ENCODE peak calls at places on chromosome 20, in five cellular contexts. One of them, this sample, is unnamed.

GRCh38 chr20:45097485-45098095 is 3.3 kb downstream of the KCNS1 start:
- DNase-seq in GM06990: peak
- DNase-seq in right lobe of liver: no peak
- DNase-seq in HL-60: peak
- DNase-seq in K562: no peak
- DNase-seq in this sample: no peak

GRCh38 chr20:57651977-57652864 is 32.0 kb upstream of the ZBP1 start:
- DNase-seq in GM06990: no peak
- DNase-seq in right lobe of liver: peak
- DNase-seq in HL-60: no peak
- DNase-seq in K562: peak
- DNase-seq in this sample: no peak

GRCh38 chr20:36018208-36018988 is 50.0 kb downstream of the CNBD2 start:
- DNase-seq in GM06990: no peak
- DNase-seq in right lobe of liver: no peak
- DNase-seq in HL-60: no peak
- DNase-seq in K562: no peak
- DNase-seq in this sample: no peak

GRCh38 chr20:3168079-3168828 is 5.1 kb downstream of the LZTS3 start:
- DNase-seq in GM06990: no peak
- DNase-seq in right lobe of liver: peak
- DNase-seq in HL-60: no peak
- DNase-seq in K562: no peak
- DNase-seq in this sample: peak

GRCh38 chr20:58137651-58138265 is 90.7 kb downstream of the ANKRD60 start:
- DNase-seq in GM06990: no peak
- DNase-seq in right lobe of liver: peak
- DNase-seq in HL-60: no peak
- DNase-seq in K562: no peak
- DNase-seq in this sample: peak

GRCh38 chr20:1671891-1672669 is 14.5 kb upstream of the SIRPG start:
- DNase-seq in GM06990: no peak
- DNase-seq in right lobe of liver: no peak
- DNase-seq in HL-60: no peak
- DNase-seq in K562: no peak
- DNase-seq in this sample: no peak

GRCh38 chr20:43844778-43845614 is 69.7 kb upstream of the TOX2 start:
- DNase-seq in GM06990: no peak
- DNase-seq in right lobe of liver: peak
- DNase-seq in HL-60: no peak
- DNase-seq in K562: no peak
- DNase-seq in this sample: no peak

GRCh38 chr20:32877507-32877906 is 18.8 kb downstream of the EFCAB8 start:
- DNase-seq in GM06990: no peak
- DNase-seq in right lobe of liver: no peak
- DNase-seq in HL-60: no peak
- DNase-seq in K562: no peak
- DNase-seq in this sample: no peak

GRCh38 chr20:47897461-47897860 is 112.2 kb upstream of the SULF2 start:
- DNase-seq in GM06990: no peak
- DNase-seq in right lobe of liver: no peak
- DNase-seq in HL-60: no peak
- DNase-seq in K562: no peak
- DNase-seq in this sample: no peak

GRCh38 chr20:46011631-46012482 is 3.1 kb downstream of the MMP9 start:
- DNase-seq in GM06990: peak
- DNase-seq in right lobe of liver: peak
- DNase-seq in HL-60: no peak
- DNase-seq in K562: peak
- DNase-seq in this sample: peak

GRCh38 chr20:50838322-50838625 is 43.4 kb downstream of the BCAS4 start:
- DNase-seq in GM06990: no peak
- DNase-seq in right lobe of liver: no peak
- DNase-seq in HL-60: no peak
- DNase-seq in K562: no peak
- DNase-seq in this sample: no peak

GRCh38 chr20:59232618-59233017 is 67.8 kb upstream of the EDN3 start:
- DNase-seq in GM06990: no peak
- DNase-seq in right lobe of liver: no peak
- DNase-seq in HL-60: no peak
- DNase-seq in K562: no peak
- DNase-seq in this sample: no peak

GRCh38 chr20:34190679-34191090 is 50.5 kb upstream of the ASIP start:
- DNase-seq in GM06990: peak
- DNase-seq in right lobe of liver: peak
- DNase-seq in HL-60: no peak
- DNase-seq in K562: peak
- DNase-seq in this sample: peak

GRCh38 chr20:49445176-49445575 is 37.3 kb downstream of the KCNB1 start:
- DNase-seq in GM06990: no peak
- DNase-seq in right lobe of liver: no peak
- DNase-seq in HL-60: no peak
- DNase-seq in K562: no peak
- DNase-seq in this sample: peak

GRCh38 chr20:46199198-46199597 is 81.1 kb downstream of the CD40 start:
- DNase-seq in GM06990: no peak
- DNase-seq in right lobe of liver: no peak
- DNase-seq in HL-60: no peak
- DNase-seq in K562: peak
- DNase-seq in this sample: peak

GRCh38 chr20:57809149-57809548 is 99.3 kb upstream of the PMEPA1 start:
- DNase-seq in GM06990: no peak
- DNase-seq in right lobe of liver: no peak
- DNase-seq in HL-60: no peak
- DNase-seq in K562: no peak
- DNase-seq in this sample: no peak

GRCh38 chr20:59737073-59737691 is 132.8 kb downstream of the PHACTR3 start:
- DNase-seq in GM06990: no peak
- DNase-seq in right lobe of liver: no peak
- DNase-seq in HL-60: no peak
- DNase-seq in K562: no peak
- DNase-seq in this sample: peak

GRCh38 chr20:35472209-35472608 is 16.8 kb downstream of the CEP250 start:
- DNase-seq in GM06990: no peak
- DNase-seq in right lobe of liver: no peak
- DNase-seq in HL-60: no peak
- DNase-seq in K562: no peak
- DNase-seq in this sample: no peak

GRCh38 chr20:35491823-35492222 is 36.4 kb downstream of the CEP250 start:
- DNase-seq in GM06990: no peak
- DNase-seq in right lobe of liver: no peak
- DNase-seq in HL-60: no peak
- DNase-seq in K562: no peak
- DNase-seq in this sample: no peak

GRCh38 chr20:44651507-44652373 is at the start of gene ADA:
- DNase-seq in GM06990: peak
- DNase-seq in right lobe of liver: peak
- DNase-seq in HL-60: no peak
- DNase-seq in K562: peak
- DNase-seq in this sample: peak

GRCh38 chr20:11549172-11550117 is 368.2 kb upstream of the BTBD3 start:
- DNase-seq in GM06990: no peak
- DNase-seq in right lobe of liver: no peak
- DNase-seq in HL-60: no peak
- DNase-seq in K562: no peak
- DNase-seq in this sample: no peak

GRCh38 chr20:16434087-16434664 is 139.1 kb downstream of the KIF16B start:
- DNase-seq in GM06990: peak
- DNase-seq in right lobe of liver: no peak
- DNase-seq in HL-60: peak
- DNase-seq in K562: peak
- DNase-seq in this sample: peak

GRCh38 chr20:47278907-47279348 is 77.6 kb downstream of the ZMYND8 start:
- DNase-seq in GM06990: no peak
- DNase-seq in right lobe of liver: no peak
- DNase-seq in HL-60: no peak
- DNase-seq in K562: peak
- DNase-seq in this sample: no peak

GRCh38 chr20:6562111-6562510 is 205.4 kb upstream of the BMP2 start:
- DNase-seq in GM06990: no peak
- DNase-seq in right lobe of liver: no peak
- DNase-seq in HL-60: no peak
- DNase-seq in K562: no peak
- DNase-seq in this sample: no peak

GRCh38 chr20:7980332-7981046 is 39.1 kb downstream of the TMX4 start:
- DNase-seq in GM06990: no peak
- DNase-seq in right lobe of liver: no peak
- DNase-seq in HL-60: peak
- DNase-seq in K562: peak
- DNase-seq in this sample: peak

GRCh38 chr20:7712661-7713060 is 227.6 kb downstream of the HAO1 start:
- DNase-seq in GM06990: no peak
- DNase-seq in right lobe of liver: no peak
- DNase-seq in HL-60: no peak
- DNase-seq in K562: no peak
- DNase-seq in this sample: no peak

GRCh38 chr20:40536866-40537265 is 152.2 kb downstream of the MAFB start:
- DNase-seq in GM06990: no peak
- DNase-seq in right lobe of liver: no peak
- DNase-seq in HL-60: no peak
- DNase-seq in K562: no peak
- DNase-seq in this sample: no peak

GRCh38 chr20:40535816-40536215 is 153.2 kb downstream of the MAFB start:
- DNase-seq in GM06990: no peak
- DNase-seq in right lobe of liver: no peak
- DNase-seq in HL-60: no peak
- DNase-seq in K562: no peak
- DNase-seq in this sample: no peak

GRCh38 chr20:40532103-40532502 is 156.9 kb downstream of the MAFB start:
- DNase-seq in GM06990: no peak
- DNase-seq in right lobe of liver: no peak
- DNase-seq in HL-60: no peak
- DNase-seq in K562: peak
- DNase-seq in this sample: peak
- TF ChIP-seq CTCF in GM06990: peak
- TF ChIP-seq CTCF in right lobe of liver: peak
- TF ChIP-seq CTCF in HL-60: peak
- TF ChIP-seq CTCF in K562: peak
- TF ChIP-seq CTCF in this sample: peak

GRCh38 chr20:56504373-56505005 is 20.1 kb upstream of the FAM209A start:
- DNase-seq in GM06990: no peak
- DNase-seq in right lobe of liver: no peak
- DNase-seq in HL-60: no peak
- DNase-seq in K562: peak
- DNase-seq in this sample: peak
- TF ChIP-seq CTCF in GM06990: peak
- TF ChIP-seq CTCF in right lobe of liver: peak
- TF ChIP-seq CTCF in HL-60: peak
- TF ChIP-seq CTCF in K562: peak
- TF ChIP-seq CTCF in this sample: peak

GRCh38 chr20:62428008-62428384 is 657 bp upstream of the RBBP8NL start:
- DNase-seq in GM06990: no peak
- DNase-seq in right lobe of liver: no peak
- DNase-seq in HL-60: no peak
- DNase-seq in K562: no peak
- DNase-seq in this sample: no peak

GRCh38 chr20:62425281-62426058 is 1.9 kb downstream of the RBBP8NL start:
- DNase-seq in GM06990: no peak
- DNase-seq in right lobe of liver: no peak
- DNase-seq in HL-60: no peak
- DNase-seq in K562: no peak
- DNase-seq in this sample: no peak

GRCh38 chr20:62428396-62429160 is 1.2 kb upstream of the RBBP8NL start:
- DNase-seq in GM06990: no peak
- DNase-seq in right lobe of liver: no peak
- DNase-seq in HL-60: no peak
- DNase-seq in K562: no peak
- DNase-seq in this sample: no peak

GRCh38 chr20:62427172-62428007 is at the start of gene RBBP8NL:
- DNase-seq in GM06990: no peak
- DNase-seq in right lobe of liver: no peak
- DNase-seq in HL-60: no peak
- DNase-seq in K562: no peak
- DNase-seq in this sample: peak

GRCh38 chr20:62426678-62427077 is 661 bp downstream of the RBBP8NL start:
- DNase-seq in GM06990: no peak
- DNase-seq in right lobe of liver: no peak
- DNase-seq in HL-60: no peak
- DNase-seq in K562: no peak
- DNase-seq in this sample: peak
- TF ChIP-seq CTCF in GM06990: no peak
- TF ChIP-seq CTCF in right lobe of liver: no peak
- TF ChIP-seq CTCF in HL-60: no peak
- TF ChIP-seq CTCF in K562: no peak
- TF ChIP-seq CTCF in this sample: no peak

GRCh38 chr20:21381619-21382018 is 15.7 kb downstream of the NKX2-4 start:
- DNase-seq in GM06990: no peak
- DNase-seq in right lobe of liver: no peak
- DNase-seq in HL-60: no peak
- DNase-seq in K562: no peak
- DNase-seq in this sample: no peak
- TF ChIP-seq CTCF in GM06990: no peak
- TF ChIP-seq CTCF in right lobe of liver: no peak
- TF ChIP-seq CTCF in HL-60: no peak
- TF ChIP-seq CTCF in K562: no peak
- TF ChIP-seq CTCF in this sample: no peak

GRCh38 chr20:23091741-23092408 is 5.8 kb upstream of the CD93 start:
- DNase-seq in GM06990: no peak
- DNase-seq in right lobe of liver: no peak
- DNase-seq in HL-60: no peak
- DNase-seq in K562: peak
- DNase-seq in this sample: no peak
- TF ChIP-seq CTCF in GM06990: no peak
- TF ChIP-seq CTCF in right lobe of liver: no peak
- TF ChIP-seq CTCF in HL-60: no peak
- TF ChIP-seq CTCF in K562: no peak
- TF ChIP-seq CTCF in this sample: no peak

DNA sequence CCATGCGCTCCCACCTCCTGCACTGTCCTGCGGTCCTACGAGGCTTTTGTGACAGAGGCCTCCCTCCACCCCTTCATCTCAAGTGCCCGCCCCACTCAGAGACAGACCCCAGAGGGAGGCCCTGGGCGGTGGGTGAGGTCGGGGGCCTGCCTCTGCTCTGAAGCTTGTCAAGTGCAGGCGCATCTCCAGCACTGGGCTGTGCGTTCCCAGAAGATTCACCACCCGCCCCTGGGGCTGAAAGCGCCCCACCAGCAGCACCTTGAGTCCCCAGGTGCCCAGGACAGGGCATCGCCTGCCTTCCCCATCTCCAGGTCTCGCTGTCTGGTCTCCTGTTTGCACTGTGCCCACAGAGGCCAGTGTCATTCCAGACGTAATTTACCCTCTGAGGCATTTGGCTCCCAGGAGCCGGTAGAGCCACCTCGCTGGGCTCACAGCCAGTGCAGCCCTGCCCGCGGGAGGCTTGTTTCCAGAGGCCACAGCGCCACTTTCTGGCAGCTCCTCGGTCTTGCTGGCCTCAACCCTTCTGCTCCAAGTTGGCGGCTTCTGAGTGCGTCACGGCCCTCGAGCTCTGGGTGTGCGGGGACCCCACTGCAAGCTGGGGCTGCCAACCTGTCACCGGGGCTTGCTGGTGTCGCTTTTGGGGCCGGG is 191.1 kb downstream of the TAF4 start:
- DNase-seq in GM06990: no peak
- DNase-seq in right lobe of liver: no peak
- DNase-seq in HL-60: no peak
- DNase-seq in K562: peak
- DNase-seq in this sample: peak
- TF ChIP-seq CTCF in GM06990: no peak
- TF ChIP-seq CTCF in right lobe of liver: no peak
- TF ChIP-seq CTCF in HL-60: no peak
- TF ChIP-seq CTCF in K562: peak
- TF ChIP-seq CTCF in this sample: peak

This sample was measured in endodermal cell.